ENCODE peak calls at places on chromosomes 7 and 10, in nine cellular contexts. J is lower leg skin, F is RWPE1, T is GM10248, A is dorsolateral prefrontal cortex, S is lung, E is mucosa of descending colon, W is endothelial cell, C is HFF-Myc. H is an unnamed sample.

GRCh38 chr10:119754936-119755335 is 29.1 kb downstream of the INPP5F start:
- DNase-seq in S (no peak), T (no peak), J (no peak), W (no peak), E (no peak), F (no peak), A (no peak), C (no peak), H (no peak)

GRCh38 chr7:91694221-91694856 is 186.2 kb downstream of the MTERF1 start:
- DNase-seq in C (peak), W (no peak), E (no peak), S (no peak), J (no peak), F (no peak), A (no peak), T (no peak), H (no peak)

GRCh38 chr7:22251284-22251683 is 105.7 kb downstream of the RAPGEF5 start:
- DNase-seq in E (no peak), S (no peak), F (no peak), J (no peak), T (no peak), W (no peak), C (no peak), A (peak), H (no peak)

GRCh38 chr7:47669178-47669878 is 87.4 kb upstream of the TNS3 start:
- DNase-seq in T (peak), W (no peak), J (peak), E (peak), A (no peak), S (peak), C (peak), F (peak), H (peak)

GRCh38 chr10:131609176-131609575 is 291.6 kb upstream of the PPP2R2D start:
- DNase-seq in A (no peak), F (no peak), S (no peak), W (no peak), E (no peak), T (no peak), J (no peak), C (no peak), H (no peak)

GRCh38 chr10:19200211-19200610 is 151.6 kb downstream of the MALRD1 start:
- DNase-seq in E (no peak), A (no peak), F (no peak), W (no peak), T (no peak), S (no peak), C (no peak), J (no peak), H (no peak)

GRCh38 chr7:18016547-18017444 is 10.8 kb downstream of the PRPS1L1 start:
- DNase-seq in E (no peak), J (no peak), W (no peak), T (no peak), S (no peak), A (no peak), C (no peak), F (no peak), H (no peak)

GRCh38 chr10:48632166-48632565 is 27.3 kb upstream of the ARHGAP22 start:
- DNase-seq in T (no peak), C (no peak), A (no peak), S (no peak), E (no peak), J (no peak), W (no peak), F (no peak), H (no peak)

GRCh38 chr10:74882427-74882826 is 56.0 kb downstream of the KAT6B start:
- DNase-seq in F (no peak), A (no peak), S (no peak), T (no peak), C (no peak), E (no peak), W (no peak), J (no peak), H (no peak)

GRCh38 chr10:30359373-30360206 is 10.5 kb upstream of the MTPAP start:
- DNase-seq in C (no peak), E (peak), F (peak), W (peak), S (peak), J (no peak), A (peak), T (peak), H (peak)

GRCh38 chr10:119029613-119030420 is at the start of gene NANOS1:
- DNase-seq in S (no peak), W (peak), F (no peak), A (no peak), C (no peak), T (no peak), E (no peak), J (no peak), H (no peak)

GRCh38 chr7:139330333-139331030 is 10.7 kb upstream of the FMC1 start:
- DNase-seq in E (no peak), J (no peak), A (no peak), S (no peak), T (no peak), W (no peak), C (no peak), F (no peak), H (no peak)

GRCh38 chr7:151385626-151386300 is 24.1 kb downstream of the WDR86 start:
- DNase-seq in S (no peak), W (no peak), A (no peak), F (no peak), C (no peak), E (peak), T (no peak), J (no peak), H (peak)

GRCh38 chr10:79052311-79053080 is 16.3 kb upstream of the ZMIZ1 start:
- DNase-seq in A (no peak), J (no peak), T (no peak), W (peak), S (no peak), F (no peak), C (no peak), E (peak), H (peak)

GRCh38 chr10:92667078-92667477 is 22.7 kb upstream of the HHEX start:
- DNase-seq in S (no peak), W (no peak), A (no peak), F (no peak), C (no peak), E (no peak), T (no peak), J (no peak), H (no peak)

GRCh38 chr10:49488056-49488455 is 50.9 kb downstream of the ERCC6 start:
- DNase-seq in C (peak), A (no peak), F (no peak), T (no peak), W (no peak), J (no peak), E (no peak), S (no peak), H (no peak)

GRCh38 chr10:96395931-96396877 is 37.4 kb upstream of the OPALIN start:
- DNase-seq in J (peak), T (peak), F (peak), W (peak), C (no peak), S (peak), A (peak), E (no peak), H (peak)

GRCh38 chr7:50212016-50212325 is 92.5 kb upstream of the IKZF1 start:
- DNase-seq in E (no peak), F (no peak), J (no peak), W (no peak), A (no peak), C (no peak), T (no peak), S (no peak), H (no peak)

GRCh38 chr10:26612151-26612915 is 85.2 kb upstream of the PDSS1 start:
- DNase-seq in C (no peak), E (no peak), A (no peak), T (no peak), F (no peak), S (no peak), W (no peak), J (no peak), H (no peak)

GRCh38 chr7:6621195-6622128 is 6.1 kb downstream of the ZNF853 start:
- DNase-seq in F (no peak), W (no peak), C (no peak), T (no peak), A (no peak), E (no peak), J (no peak), S (no peak), H (no peak)

GRCh38 chr10:112307631-112308502 is 24.7 kb downstream of the TECTB start:
- DNase-seq in W (peak), A (peak), F (peak), C (no peak), S (peak), T (peak), E (no peak), J (no peak), H (no peak)

GRCh38 chr7:42522227-42522991 is 285.4 kb upstream of the GLI3 start:
- DNase-seq in E (no peak), A (no peak), W (no peak), C (no peak), J (no peak), F (no peak), T (no peak), S (peak), H (no peak)

GRCh38 chr7:151695856-151696555 is 176.3 kb upstream of the RHEB start:
- DNase-seq in J (no peak), T (no peak), C (no peak), E (peak), S (no peak), A (no peak), F (peak), W (no peak), H (peak)

GRCh38 chr7:77351539-77352004 is 64.6 kb downstream of the GSAP start:
- DNase-seq in S (no peak), C (no peak), J (no peak), W (peak), A (no peak), F (no peak), T (peak), E (no peak), H (peak)

GRCh38 chr7:131544449-131545425 is 11.7 kb downstream of the PODXL start:
- DNase-seq in E (no peak), T (no peak), J (no peak), C (no peak), F (no peak), W (peak), S (no peak), A (no peak), H (no peak)

GRCh38 chr7:28738384-28738783 is 219.7 kb downstream of the TRIL start:
- DNase-seq in W (no peak), E (no peak), T (no peak), A (no peak), S (no peak), F (peak), J (no peak), C (no peak), H (no peak)

GRCh38 chr10:31945392-31945791 is 16.8 kb upstream of the ARHGAP12 start:
- DNase-seq in W (no peak), A (no peak), T (no peak), S (no peak), F (no peak), E (no peak), C (no peak), J (no peak), H (no peak)

GRCh38 chr10:31948021-31948420 is 19.4 kb upstream of the ARHGAP12 start:
- DNase-seq in F (no peak), T (no peak), W (no peak), S (no peak), A (no peak), J (no peak), E (no peak), C (no peak), H (no peak)

GRCh38 chr10:31949266-31949665 is 20.6 kb upstream of the ARHGAP12 start:
- DNase-seq in S (no peak), T (no peak), F (no peak), E (no peak), W (no peak), C (no peak), A (no peak), J (no peak), H (no peak)

GRCh38 chr10:31944071-31944433 is 15.4 kb upstream of the ARHGAP12 start:
- DNase-seq in C (no peak), W (no peak), J (no peak), F (no peak), A (no peak), S (no peak), T (no peak), E (no peak), H (no peak)

DNA sequence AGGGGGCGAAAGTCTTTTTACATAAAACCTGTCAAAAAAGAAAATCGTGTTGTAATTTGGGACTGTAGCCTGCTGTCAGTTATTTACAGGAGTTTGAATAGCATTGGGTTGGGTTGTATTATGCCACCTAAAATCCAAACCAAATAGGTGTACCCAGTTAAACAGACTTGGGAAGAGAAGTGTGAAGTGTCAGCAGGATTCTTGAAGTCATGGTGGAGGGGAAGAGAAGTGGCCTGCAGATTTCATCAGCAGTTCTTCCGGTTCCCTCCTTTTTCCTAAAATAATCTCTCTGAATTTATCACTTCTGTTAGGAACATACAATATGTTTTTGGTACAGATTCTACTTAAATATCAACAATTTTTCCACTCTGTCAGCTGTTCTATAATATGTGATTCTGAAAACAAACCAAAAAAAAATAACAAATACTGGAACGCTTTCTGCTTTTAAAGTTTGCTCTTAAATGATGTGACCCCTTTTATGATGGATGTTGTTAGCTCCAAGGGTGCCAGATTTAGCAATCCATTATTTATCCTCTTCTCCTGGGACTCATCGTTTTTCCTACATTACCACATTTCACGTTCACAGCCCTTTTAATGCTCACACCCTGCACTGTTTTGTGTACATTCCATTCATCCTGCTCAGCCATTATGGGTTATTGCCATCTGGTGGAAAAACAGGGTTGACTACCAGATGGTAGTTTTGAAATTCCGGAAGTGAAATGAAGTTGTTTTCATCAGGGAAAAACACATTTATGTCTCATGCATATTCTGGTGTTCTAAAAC is 18.7 kb upstream of the ARHGAP12 start:
- DNase-seq in S (no peak), E (no peak), A (no peak), J (peak), W (no peak), T (peak), C (peak), F (peak), H (no peak)
- TF ChIP-seq CTCF in S (peak), E (no peak), A (peak), J (no peak), W (no peak), T (no peak), C (peak), F (peak), H (peak)

DNA sequence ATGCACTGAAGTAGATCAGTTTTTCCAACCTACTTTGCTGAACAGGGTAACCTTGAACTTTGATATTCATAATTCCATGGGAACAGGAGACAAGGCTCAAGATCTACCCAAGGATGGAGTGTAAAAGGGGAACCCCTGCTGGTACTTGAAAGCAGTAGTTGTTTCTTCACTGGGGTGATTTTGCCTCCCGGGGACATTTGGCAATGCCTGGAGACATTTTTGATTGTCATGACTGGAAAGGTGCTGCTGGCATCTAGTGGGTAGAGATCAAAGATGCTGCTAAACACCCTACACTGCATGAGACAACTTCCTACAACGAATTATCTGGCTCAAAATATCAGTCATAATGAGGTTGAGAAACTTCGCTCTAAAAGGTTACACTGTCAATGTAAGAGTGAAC is 214.8 kb upstream of the CTBP2 start:
- DNase-seq in A (no peak), C (no peak), S (no peak), J (no peak), W (no peak), T (no peak), F (peak), E (no peak), H (no peak)
- TF ChIP-seq CTCF in A (no peak), C (peak), S (no peak), J (no peak), W (no peak), T (no peak), F (no peak), E (no peak), H (peak)

DNA sequence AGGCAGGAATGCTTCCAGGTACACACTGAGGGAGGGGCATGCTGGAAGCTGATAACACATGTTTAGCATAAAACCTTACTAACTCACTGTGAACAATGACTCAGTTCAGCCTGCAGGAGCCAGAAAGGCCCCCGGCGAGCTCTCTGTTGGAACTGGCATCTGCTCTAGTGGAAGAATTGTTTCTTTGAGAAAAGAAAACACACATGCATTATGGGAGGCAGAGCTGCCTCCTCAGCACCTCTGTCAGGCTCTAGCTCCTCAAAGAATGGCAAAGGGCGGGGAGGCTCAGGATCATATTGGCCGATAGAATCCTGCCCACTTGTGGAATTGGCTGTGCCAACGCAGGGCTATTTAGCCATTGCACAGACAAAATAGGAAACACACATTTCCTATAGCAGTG is 338.3 kb downstream of the CXCL12 start:
- DNase-seq in A (peak), C (no peak), J (peak), W (no peak), S (no peak), F (peak), T (no peak), E (no peak), H (no peak)
- TF ChIP-seq CTCF in A (no peak), C (peak), J (no peak), W (no peak), S (no peak), F (no peak), T (no peak), E (no peak), H (no peak)

DNA sequence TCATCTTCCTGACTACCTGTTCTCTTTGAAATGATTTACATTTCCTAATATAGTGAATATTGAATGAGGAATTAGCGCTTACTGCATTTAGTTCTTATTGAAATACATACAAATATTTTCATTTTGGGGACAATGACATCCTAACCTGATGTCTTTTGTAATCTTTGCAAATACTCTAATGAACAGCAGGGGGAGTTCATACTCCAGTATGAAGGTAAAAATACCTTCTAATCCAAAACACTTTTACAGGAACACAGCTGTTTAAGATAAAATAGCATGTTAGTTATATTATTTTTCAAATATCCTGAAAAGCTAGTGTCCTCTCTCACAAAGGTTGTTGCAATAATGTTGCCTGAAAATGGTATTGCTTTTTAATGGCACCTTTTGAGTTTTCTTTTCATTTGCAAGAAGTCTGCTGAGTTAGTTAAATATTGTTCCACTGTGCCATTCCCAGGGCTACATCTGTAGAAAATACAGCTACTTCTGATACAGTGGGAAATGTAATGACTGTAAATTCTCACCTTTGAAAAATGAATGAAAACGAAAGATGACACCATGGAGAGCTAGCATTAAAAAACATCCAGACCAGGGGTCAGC is 400.0 kb downstream of the PHF14 start:
- DNase-seq in S (no peak), C (no peak), A (no peak), F (no peak), W (no peak), J (no peak), E (no peak), T (no peak), H (no peak)
- TF ChIP-seq CTCF in S (no peak), C (peak), A (peak), F (peak), W (peak), J (no peak), E (no peak), T (peak), H (peak)

GRCh38 chr10:24012249-24012803 is 196.6 kb upstream of the KIAA1217 start:
- DNase-seq in F (no peak), A (no peak), C (no peak), W (no peak), E (no peak), S (no peak), J (no peak), T (no peak), H (no peak)

GRCh38 chr10:24008164-24009066 is 200.5 kb upstream of the KIAA1217 start:
- DNase-seq in S (no peak), A (no peak), C (peak), F (peak), E (no peak), J (no peak), W (no peak), T (no peak), H (peak)

GRCh38 chr10:24009736-24010135 is 199.2 kb upstream of the KIAA1217 start:
- DNase-seq in T (no peak), C (no peak), E (no peak), F (no peak), A (no peak), J (no peak), S (no peak), W (no peak), H (no peak)

GRCh38 chr10:24009115-24009514 is 199.8 kb upstream of the KIAA1217 start:
- DNase-seq in A (no peak), C (no peak), E (no peak), S (no peak), J (no peak), W (no peak), T (no peak), F (no peak), H (no peak)

DNA sequence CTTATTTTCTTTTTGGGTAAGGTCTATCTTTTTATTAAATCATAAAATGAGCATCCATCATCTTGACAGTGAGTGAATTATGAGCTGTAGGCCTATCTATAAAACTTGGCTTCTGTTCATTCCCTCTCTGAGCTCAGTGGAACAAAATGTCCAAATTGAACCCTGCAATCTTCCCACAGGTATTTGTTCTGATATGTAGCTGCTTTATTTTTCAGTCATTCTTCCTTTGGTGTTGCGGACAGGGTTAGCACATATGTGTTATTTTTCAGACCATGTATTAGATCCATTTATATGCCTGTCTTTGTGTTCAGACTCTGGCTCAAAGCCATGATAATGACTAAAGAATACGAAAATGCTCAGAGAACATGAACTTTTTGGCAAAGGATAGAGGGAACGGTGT is 201.6 kb upstream of the KIAA1217 start:
- DNase-seq in T (no peak), W (no peak), J (no peak), A (no peak), S (no peak), E (no peak), F (no peak), C (no peak), H (no peak)
- TF ChIP-seq CTCF in T (no peak), W (no peak), J (no peak), A (no peak), S (no peak), E (no peak), F (no peak), C (no peak), H (no peak)

H was measured in left ventricle myocardium inferior.